ENCODE peak calls at places on chromosomes 12 and 14, in eight cellular contexts. One of them, this sample, is unnamed.

GRCh38 chr14:63249112-63249511 is 44.9 kb downstream of the RHOJ start:
- DNase-seq in pancreas: no peak
- DNase-seq in left ventricle myocardium inferior: no peak
- DNase-seq in GM23338: no peak
- DNase-seq in AG04450: no peak
- DNase-seq in colonic mucosa: no peak
- DNase-seq in ovary: peak
- DNase-seq in fibroblast of lung: no peak
- DNase-seq in this sample: no peak

GRCh38 chr12:131132118-131132892 is 178.6 kb downstream of the ADGRD1 start:
- DNase-seq in pancreas: peak
- DNase-seq in AG04450: no peak
- DNase-seq in colonic mucosa: peak
- DNase-seq in GM23338: peak
- DNase-seq in ovary: peak
- DNase-seq in fibroblast of lung: peak
- DNase-seq in left ventricle myocardium inferior: peak
- DNase-seq in this sample: no peak

GRCh38 chr12:133135747-133136146 is 5.3 kb downstream of the ZNF10 start:
- DNase-seq in colonic mucosa: no peak
- DNase-seq in fibroblast of lung: no peak
- DNase-seq in ovary: no peak
- DNase-seq in AG04450: no peak
- DNase-seq in pancreas: no peak
- DNase-seq in GM23338: no peak
- DNase-seq in left ventricle myocardium inferior: no peak
- DNase-seq in this sample: no peak

GRCh38 chr12:6615802-6616201 is 8.6 kb upstream of the CHD4 start:
- DNase-seq in pancreas: no peak
- DNase-seq in AG04450: no peak
- DNase-seq in fibroblast of lung: no peak
- DNase-seq in GM23338: no peak
- DNase-seq in colonic mucosa: no peak
- DNase-seq in ovary: no peak
- DNase-seq in left ventricle myocardium inferior: no peak
- DNase-seq in this sample: no peak

GRCh38 chr12:124898200-124898950 is 16.1 kb downstream of the UBC start:
- DNase-seq in GM23338: peak
- DNase-seq in left ventricle myocardium inferior: no peak
- DNase-seq in colonic mucosa: peak
- DNase-seq in ovary: peak
- DNase-seq in AG04450: no peak
- DNase-seq in pancreas: no peak
- DNase-seq in fibroblast of lung: peak
- DNase-seq in this sample: no peak

GRCh38 chr12:49552899-49553298 is 14.1 kb downstream of the KCNH3 start:
- DNase-seq in ovary: no peak
- DNase-seq in colonic mucosa: no peak
- DNase-seq in GM23338: no peak
- DNase-seq in left ventricle myocardium inferior: no peak
- DNase-seq in AG04450: no peak
- DNase-seq in fibroblast of lung: no peak
- DNase-seq in pancreas: no peak
- DNase-seq in this sample: no peak

GRCh38 chr12:79644274-79645234 is 46.2 kb downstream of the PAWR start:
- DNase-seq in pancreas: no peak
- DNase-seq in colonic mucosa: no peak
- DNase-seq in AG04450: no peak
- DNase-seq in fibroblast of lung: no peak
- DNase-seq in left ventricle myocardium inferior: no peak
- DNase-seq in ovary: no peak
- DNase-seq in GM23338: no peak
- DNase-seq in this sample: no peak

GRCh38 chr12:105100998-105101397 is 6.5 kb upstream of the WASHC4 start:
- DNase-seq in fibroblast of lung: peak
- DNase-seq in ovary: no peak
- DNase-seq in colonic mucosa: no peak
- DNase-seq in GM23338: no peak
- DNase-seq in pancreas: no peak
- DNase-seq in AG04450: no peak
- DNase-seq in left ventricle myocardium inferior: no peak
- DNase-seq in this sample: no peak

GRCh38 chr14:34450542-34450915 is 11.5 kb downstream of the SPTSSA start:
- DNase-seq in GM23338: no peak
- DNase-seq in colonic mucosa: no peak
- DNase-seq in fibroblast of lung: no peak
- DNase-seq in pancreas: no peak
- DNase-seq in ovary: no peak
- DNase-seq in left ventricle myocardium inferior: no peak
- DNase-seq in AG04450: no peak
- DNase-seq in this sample: no peak

GRCh38 chr12:43255642-43256041 is 296.4 kb downstream of the ADAMTS20 start:
- DNase-seq in GM23338: no peak
- DNase-seq in pancreas: no peak
- DNase-seq in AG04450: no peak
- DNase-seq in colonic mucosa: no peak
- DNase-seq in ovary: no peak
- DNase-seq in fibroblast of lung: no peak
- DNase-seq in left ventricle myocardium inferior: no peak
- DNase-seq in this sample: no peak

GRCh38 chr12:89162704-89163261 is 189.5 kb downstream of the DUSP6 start:
- DNase-seq in pancreas: no peak
- DNase-seq in GM23338: no peak
- DNase-seq in AG04450: peak
- DNase-seq in ovary: no peak
- DNase-seq in colonic mucosa: peak
- DNase-seq in left ventricle myocardium inferior: peak
- DNase-seq in fibroblast of lung: peak
- DNase-seq in this sample: peak

GRCh38 chr14:95316826-95317225 is 2.9 kb downstream of the CLMN start:
- DNase-seq in AG04450: no peak
- DNase-seq in left ventricle myocardium inferior: no peak
- DNase-seq in pancreas: no peak
- DNase-seq in ovary: no peak
- DNase-seq in GM23338: no peak
- DNase-seq in fibroblast of lung: no peak
- DNase-seq in colonic mucosa: no peak
- DNase-seq in this sample: no peak

GRCh38 chr14:102819176-102819628 is 42.0 kb downstream of the TRAF3 start:
- DNase-seq in GM23338: no peak
- DNase-seq in left ventricle myocardium inferior: no peak
- DNase-seq in ovary: no peak
- DNase-seq in fibroblast of lung: no peak
- DNase-seq in AG04450: no peak
- DNase-seq in colonic mucosa: peak
- DNase-seq in pancreas: no peak
- DNase-seq in this sample: no peak

DNA sequence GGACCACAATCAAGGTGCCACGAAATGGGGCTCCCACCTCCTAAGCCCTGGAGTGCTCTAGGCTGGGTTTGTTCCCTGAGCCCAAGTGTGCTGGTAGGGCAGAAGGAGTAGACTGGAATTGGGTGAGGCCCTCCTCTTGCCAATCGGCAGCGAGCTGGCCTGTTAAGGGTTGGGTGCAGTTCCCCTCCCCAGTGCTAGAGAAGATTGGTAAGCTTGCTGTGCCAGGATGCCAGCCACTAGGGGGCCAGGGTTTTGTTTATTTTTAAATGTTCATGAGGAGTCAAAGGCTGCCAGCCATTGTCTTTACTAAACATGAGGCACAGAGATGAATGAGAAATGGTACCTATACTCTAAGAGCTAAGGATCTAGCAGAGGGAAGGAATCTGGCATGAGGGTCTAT is 79.7 kb downstream of the SPTB start:
- DNase-seq in pancreas: no peak
- DNase-seq in fibroblast of lung: peak
- DNase-seq in GM23338: peak
- DNase-seq in colonic mucosa: peak
- DNase-seq in ovary: no peak
- DNase-seq in AG04450: no peak
- DNase-seq in left ventricle myocardium inferior: peak
- DNase-seq in this sample: no peak
- TF ChIP-seq CTCF in pancreas: peak
- TF ChIP-seq CTCF in fibroblast of lung: peak
- TF ChIP-seq CTCF in GM23338: peak
- TF ChIP-seq CTCF in colonic mucosa: peak
- TF ChIP-seq CTCF in ovary: no peak
- TF ChIP-seq CTCF in AG04450: peak
- TF ChIP-seq CTCF in left ventricle myocardium inferior: peak
- TF ChIP-seq CTCF in this sample: peak

GRCh38 chr14:51398898-51399297 is 158.9 kb downstream of the TMX1 start:
- DNase-seq in AG04450: peak
- DNase-seq in pancreas: no peak
- DNase-seq in GM23338: no peak
- DNase-seq in colonic mucosa: no peak
- DNase-seq in ovary: no peak
- DNase-seq in left ventricle myocardium inferior: no peak
- DNase-seq in fibroblast of lung: peak
- DNase-seq in this sample: no peak

GRCh38 chr14:51396222-51396815 is 156.3 kb downstream of the TMX1 start:
- DNase-seq in colonic mucosa: no peak
- DNase-seq in fibroblast of lung: peak
- DNase-seq in ovary: peak
- DNase-seq in pancreas: no peak
- DNase-seq in GM23338: no peak
- DNase-seq in left ventricle myocardium inferior: no peak
- DNase-seq in AG04450: peak
- DNase-seq in this sample: no peak

GRCh38 chr14:51401272-51401671 is 161.2 kb downstream of the TMX1 start:
- DNase-seq in ovary: no peak
- DNase-seq in fibroblast of lung: no peak
- DNase-seq in colonic mucosa: no peak
- DNase-seq in left ventricle myocardium inferior: no peak
- DNase-seq in AG04450: no peak
- DNase-seq in GM23338: no peak
- DNase-seq in pancreas: no peak
- DNase-seq in this sample: no peak

GRCh38 chr14:51400142-51400541 is 160.1 kb downstream of the TMX1 start:
- DNase-seq in colonic mucosa: no peak
- DNase-seq in ovary: no peak
- DNase-seq in AG04450: no peak
- DNase-seq in pancreas: no peak
- DNase-seq in left ventricle myocardium inferior: no peak
- DNase-seq in fibroblast of lung: peak
- DNase-seq in GM23338: no peak
- DNase-seq in this sample: no peak

DNA sequence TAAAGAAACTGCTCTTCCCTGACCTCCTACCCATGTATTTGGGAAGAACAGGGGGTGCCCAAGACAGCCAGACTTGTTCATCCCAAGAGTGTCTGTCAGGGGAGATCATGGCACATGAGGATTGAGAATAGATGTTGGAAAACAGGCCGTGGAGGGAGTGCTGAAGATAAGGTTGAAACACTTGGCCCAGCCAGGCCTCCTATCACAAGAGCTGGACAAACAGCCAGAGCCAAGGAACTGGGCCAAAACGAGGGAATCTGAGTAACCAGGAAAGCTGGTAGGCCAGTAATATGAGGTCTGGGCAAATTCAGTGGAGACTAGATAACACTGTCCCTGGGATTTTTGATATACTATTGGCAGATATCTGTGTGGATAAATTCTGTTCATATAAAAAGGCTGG is 161.7 kb downstream of the TMX1 start:
- DNase-seq in ovary: peak
- DNase-seq in colonic mucosa: no peak
- DNase-seq in GM23338: no peak
- DNase-seq in left ventricle myocardium inferior: peak
- DNase-seq in pancreas: no peak
- DNase-seq in fibroblast of lung: no peak
- DNase-seq in AG04450: no peak
- DNase-seq in this sample: no peak
- H3K27ac ChIP-seq in ovary: no peak
- H3K27ac ChIP-seq in colonic mucosa: no peak
- H3K27ac ChIP-seq in GM23338: no peak
- H3K27ac ChIP-seq in left ventricle myocardium inferior: peak
- H3K27ac ChIP-seq in pancreas: no peak
- H3K27ac ChIP-seq in fibroblast of lung: no peak
- H3K27ac ChIP-seq in AG04450: no peak
- H3K27ac ChIP-seq in this sample: peak

GRCh38 chr12:5441497-5442236 is 9.8 kb downstream of the NTF3 start:
- DNase-seq in colonic mucosa: no peak
- DNase-seq in GM23338: peak
- DNase-seq in ovary: no peak
- DNase-seq in pancreas: no peak
- DNase-seq in AG04450: peak
- DNase-seq in fibroblast of lung: no peak
- DNase-seq in left ventricle myocardium inferior: no peak
- DNase-seq in this sample: no peak

GRCh38 chr12:5447329-5447728 is 15.4 kb downstream of the NTF3 start:
- DNase-seq in fibroblast of lung: no peak
- DNase-seq in pancreas: no peak
- DNase-seq in ovary: no peak
- DNase-seq in colonic mucosa: no peak
- DNase-seq in AG04450: no peak
- DNase-seq in GM23338: no peak
- DNase-seq in left ventricle myocardium inferior: no peak
- DNase-seq in this sample: no peak

GRCh38 chr12:5442251-5443006 is 10.5 kb downstream of the NTF3 start:
- DNase-seq in GM23338: peak
- DNase-seq in left ventricle myocardium inferior: no peak
- DNase-seq in colonic mucosa: no peak
- DNase-seq in ovary: no peak
- DNase-seq in AG04450: no peak
- DNase-seq in fibroblast of lung: peak
- DNase-seq in pancreas: no peak
- DNase-seq in this sample: no peak

GRCh38 chr12:5440973-5441372 is 9.1 kb downstream of the NTF3 start:
- DNase-seq in GM23338: no peak
- DNase-seq in left ventricle myocardium inferior: no peak
- DNase-seq in pancreas: no peak
- DNase-seq in fibroblast of lung: no peak
- DNase-seq in AG04450: no peak
- DNase-seq in ovary: no peak
- DNase-seq in colonic mucosa: no peak
- DNase-seq in this sample: no peak

DNA sequence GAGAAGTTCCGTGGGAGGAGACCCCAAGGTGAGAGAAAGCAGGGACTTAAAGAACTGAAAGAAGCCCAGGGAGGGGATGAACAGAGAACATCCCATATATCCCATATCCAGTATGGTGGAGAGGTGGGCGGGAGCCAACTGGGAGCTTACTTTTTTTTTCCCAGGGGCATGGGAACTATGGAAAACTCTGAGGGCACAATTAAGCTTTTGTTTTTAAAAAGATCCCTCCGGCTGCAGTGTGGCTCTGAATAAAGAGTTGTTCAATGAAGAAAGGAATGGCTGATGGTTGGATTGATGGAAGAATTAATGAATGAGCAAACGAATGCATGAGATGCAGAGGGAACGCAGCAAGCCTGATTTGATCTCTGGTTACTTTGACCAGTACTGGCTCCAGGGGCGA is 12.6 kb downstream of the NTF3 start:
- DNase-seq in GM23338: no peak
- DNase-seq in AG04450: no peak
- DNase-seq in colonic mucosa: no peak
- DNase-seq in ovary: no peak
- DNase-seq in pancreas: no peak
- DNase-seq in left ventricle myocardium inferior: no peak
- DNase-seq in fibroblast of lung: no peak
- DNase-seq in this sample: no peak
- TF ChIP-seq CTCF in GM23338: no peak
- TF ChIP-seq CTCF in AG04450: no peak
- TF ChIP-seq CTCF in colonic mucosa: no peak
- TF ChIP-seq CTCF in ovary: no peak
- TF ChIP-seq CTCF in pancreas: no peak
- TF ChIP-seq CTCF in left ventricle myocardium inferior: no peak
- TF ChIP-seq CTCF in fibroblast of lung: no peak
- TF ChIP-seq CTCF in this sample: no peak

GRCh38 chr12:12048714-12049113 is 22.0 kb upstream of the BCL2L14 start:
- DNase-seq in left ventricle myocardium inferior: no peak
- DNase-seq in GM23338: no peak
- DNase-seq in ovary: no peak
- DNase-seq in AG04450: no peak
- DNase-seq in fibroblast of lung: no peak
- DNase-seq in colonic mucosa: no peak
- DNase-seq in pancreas: no peak
- DNase-seq in this sample: peak
- H3K27ac ChIP-seq in left ventricle myocardium inferior: no peak
- H3K27ac ChIP-seq in GM23338: peak
- H3K27ac ChIP-seq in ovary: no peak
- H3K27ac ChIP-seq in AG04450: no peak
- H3K27ac ChIP-seq in fibroblast of lung: no peak
- H3K27ac ChIP-seq in colonic mucosa: no peak
- H3K27ac ChIP-seq in pancreas: no peak
- H3K27ac ChIP-seq in this sample: no peak

This sample was measured in esophagus muscularis mucosa.